ENCODE peak calls at places on chromosome 10, in eight cellular contexts. K is H1, T is prostate gland, P is uterus, G is body of pancreas, C is HCT116, J is breast epithelium, N is spleen. S is an unnamed sample.

GRCh38 chr10:79176052-79176501 is 107.3 kb downstream of the ZMIZ1 start:
- DNase-seq in K (no peak), J (no peak), C (no peak), N (no peak), G (no peak), P (no peak), T (no peak), S (no peak)

GRCh38 chr10:72315054-72315453 is 39.7 kb downstream of the DNAJB12 start:
- DNase-seq in K (no peak), G (peak; percentile 22), J (peak; percentile 62), P (no peak), N (peak; percentile 72), T (peak; percentile 53), C (no peak), S (no peak)

GRCh38 chr10:89389254-89389653 is 3.2 kb upstream of the IFIT1 start:
- DNase-seq in J (no peak), N (no peak), P (no peak), G (no peak), C (peak; percentile 22), T (no peak), K (no peak), S (no peak)

GRCh38 chr10:104317195-104318095 is 20.8 kb downstream of the ITPRIP start:
- DNase-seq in N (peak; percentile 41), C (no peak), K (no peak), J (no peak), P (no peak), G (no peak), T (no peak), S (no peak)

GRCh38 chr10:117345143-117345542 is 30.1 kb downstream of the PDZD8 start:
- DNase-seq in P (no peak), G (no peak), C (no peak), J (no peak), K (no peak), N (no peak), T (no peak), S (no peak)

GRCh38 chr10:77626266-77626935 is 11.2 kb downstream of the KCNMA1 start:
- DNase-seq in N (no peak), J (no peak), T (no peak), P (no peak), G (no peak), C (no peak), K (no peak), S (no peak)

GRCh38 chr10:15152556-15152955 is 15.9 kb downstream of the NMT2 start:
- DNase-seq in K (no peak), T (no peak), N (no peak), J (no peak), G (no peak), C (no peak), P (no peak), S (no peak)

GRCh38 chr10:22338260-22338894 is 6.9 kb upstream of the SPAG6 start:
- DNase-seq in J (no peak), C (no peak), G (no peak), N (no peak), K (no peak), T (no peak), P (no peak), S (no peak)

GRCh38 chr10:114367041-114367675 is 37.1 kb downstream of the AFAP1L2 start:
- DNase-seq in C (no peak), K (no peak), G (no peak), N (no peak), P (peak; percentile 58), J (no peak), T (peak; percentile 52), S (no peak)

GRCh38 chr10:102281103-102281502 is 35.8 kb downstream of the GBF1 start:
- DNase-seq in G (no peak), N (no peak), K (no peak), P (no peak), T (no peak), C (no peak), J (no peak), S (no peak)

GRCh38 chr10:94035982-94036663 is 42.4 kb downstream of the PLCE1 start:
- DNase-seq in P (no peak), G (no peak), T (no peak), N (no peak), J (no peak), K (no peak), C (no peak), S (no peak)

GRCh38 chr10:30495687-30496086 is 61.7 kb downstream of the MAP3K8 start:
- DNase-seq in C (no peak), P (no peak), J (no peak), K (no peak), G (no peak), N (no peak), T (no peak), S (no peak)

GRCh38 chr10:130983749-130984148 is 327.8 kb downstream of the TCERG1L start:
- DNase-seq in J (no peak), T (no peak), P (no peak), C (no peak), N (no peak), G (no peak), K (no peak), S (no peak)

GRCh38 chr10:80460399-80461207 is 6.5 kb downstream of the TSPAN14 start:
- DNase-seq in K (peak; percentile 77), J (peak; percentile 96), T (peak; percentile 98), C (peak; percentile 80), P (peak; percentile 46), G (peak; percentile 89), N (no peak), S (no peak)

GRCh38 chr10:80458263-80458625 is 4.1 kb downstream of the TSPAN14 start:
- DNase-seq in G (no peak), J (no peak), N (no peak), T (no peak), K (no peak), P (no peak), C (no peak), S (no peak)

GRCh38 chr10:80457554-80458262 is 3.6 kb downstream of the TSPAN14 start:
- DNase-seq in P (no peak), G (no peak), C (no peak), N (peak; percentile 65), J (no peak), K (no peak), T (no peak), S (no peak)

GRCh38 chr10:80459047-80459865 is 5.1 kb downstream of the TSPAN14 start:
- DNase-seq in P (peak; percentile 36), J (peak; percentile 63), K (no peak), N (peak; percentile 93), T (peak; percentile 48), G (peak; percentile 20), C (no peak), S (no peak)

GRCh38 chr10:80458638-80459037 is 4.5 kb downstream of the TSPAN14 start:
- DNase-seq in C (no peak), T (no peak), K (no peak), G (no peak), N (no peak), J (no peak), P (no peak), S (no peak)
- H3K4me1 ChIP-seq in C (peaks cover 86% of the 10 kb centered on the region), T (peaks cover 54% of the 10 kb centered on the region), K (peaks cover 55% of the 10 kb centered on the region), G (peaks cover 85% of the 10 kb centered on the region), N (peaks cover 87% of the 10 kb centered on the region), J (peaks cover 38% of the 10 kb centered on the region), P (peaks cover 8% of the 10 kb centered on the region), S (peaks cover 78% of the 10 kb centered on the region)

GRCh38 chr10:35492387-35493195 is 112.5 kb upstream of the GJD4 start:
- DNase-seq in K (no peak), N (no peak), C (no peak), P (no peak), J (no peak), T (no peak), G (no peak), S (no peak)
- TF ChIP-seq POLR2A in K (no peak), N (no peak), C (no peak), P (no peak), J (no peak), T (no peak), G (no peak), S (no peak)

DNA sequence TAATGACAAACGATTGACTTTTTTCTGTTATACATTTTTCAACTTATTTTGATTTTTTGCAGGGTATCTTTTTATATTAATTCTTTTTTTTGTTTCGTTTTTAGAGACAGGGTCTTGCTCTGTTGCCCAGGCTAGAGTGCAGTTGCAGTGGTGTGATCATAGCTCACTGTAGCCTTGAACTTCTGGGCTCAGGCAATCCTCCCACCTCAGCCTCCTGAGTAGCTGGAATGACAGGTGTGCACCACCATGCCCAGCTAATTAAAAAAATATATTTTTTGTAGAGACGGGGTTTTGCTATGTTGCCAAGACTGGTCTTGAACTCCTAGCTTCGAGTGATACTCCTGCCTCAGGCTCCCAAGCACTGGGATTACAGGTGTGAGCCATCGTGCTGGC is 601.3 kb downstream of the PARD3 start:
- DNase-seq in T (no peak), J (no peak), G (no peak), P (no peak), K (no peak), N (no peak), C (no peak), S (no peak)
- H3K4me1 ChIP-seq in T (no peaks in the 10 kb centered on the region), J (no peaks in the 10 kb centered on the region), G (peaks cover 10% of the 10 kb centered on the region), P (no peaks in the 10 kb centered on the region), K (no peaks in the 10 kb centered on the region), N (no peaks in the 10 kb centered on the region), C (no peaks in the 10 kb centered on the region), S (peaks cover 4% of the 10 kb centered on the region)

GRCh38 chr10:110363572-110364411 is 59.1 kb upstream of the SMNDC1 start:
- DNase-seq in J (peak; percentile 41), N (no peak), G (no peak), K (no peak), P (no peak), C (no peak), T (no peak), S (no peak)

GRCh38 chr10:110366641-110367040 is 61.9 kb upstream of the SMNDC1 start:
- DNase-seq in C (no peak), K (no peak), G (no peak), T (no peak), P (no peak), N (no peak), J (no peak), S (no peak)

GRCh38 chr10:110364531-110364937 is 59.8 kb upstream of the SMNDC1 start:
- DNase-seq in N (no peak), P (no peak), T (no peak), C (peak; percentile 37), G (no peak), J (no peak), K (no peak), S (no peak)

GRCh38 chr10:110368002-110368401 is 63.3 kb upstream of the SMNDC1 start:
- DNase-seq in G (no peak), N (no peak), C (no peak), T (no peak), P (no peak), K (no peak), J (no peak), S (no peak)

DNA sequence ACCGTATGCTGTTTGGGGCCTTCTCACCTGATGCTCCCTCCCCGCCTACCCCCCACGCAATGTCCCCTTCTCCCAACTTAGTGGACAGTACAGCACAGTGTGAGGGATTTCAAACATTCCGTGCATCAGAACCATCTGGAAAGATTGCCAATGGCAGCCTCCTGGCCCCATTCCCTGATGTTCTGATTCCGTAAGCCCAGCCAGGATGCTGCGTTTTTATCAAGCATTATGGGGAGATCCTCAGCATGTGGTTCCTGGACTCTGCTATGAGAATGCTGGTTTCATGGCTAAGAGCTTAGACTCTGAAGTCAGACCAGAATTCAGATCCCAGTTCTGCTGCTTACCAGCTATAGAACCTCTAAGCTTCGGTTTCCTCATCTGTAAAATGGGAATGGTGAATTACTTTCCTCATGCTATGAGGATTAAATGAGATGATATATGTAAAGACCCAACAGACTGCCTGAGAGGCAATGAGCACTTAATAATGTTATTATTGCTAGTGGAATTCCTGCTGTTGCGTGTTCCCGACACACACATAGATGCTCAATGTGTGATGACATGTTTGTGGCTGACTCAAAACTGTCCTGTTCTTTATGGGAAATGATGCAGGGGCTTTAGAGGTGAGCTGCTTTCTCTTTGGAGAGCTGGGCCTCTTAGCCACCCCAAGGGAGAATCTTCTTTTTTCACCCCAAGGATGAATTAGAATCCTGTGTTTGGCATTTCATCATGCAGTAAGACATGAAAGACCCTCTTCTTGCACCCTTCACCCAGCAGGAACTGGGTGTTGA is 60.8 kb upstream of the SMNDC1 start:
- DNase-seq in K (no peak), C (no peak), N (no peak), P (no peak), J (no peak), T (no peak), G (no peak), S (no peak)
- TF ChIP-seq POLR2A in K (no peak), C (no peak), N (no peak), P (no peak), J (no peak), T (no peak), G (no peak), S (no peak)

S was measured in esophagus squamous epithelium.